ENCODE peak calls at places on chromosomes 6 and 20, in nine cellular contexts. One of them, this sample, is unnamed.

GRCh38 chr20:14441201-14441600 is 103.8 kb upstream of the FLRT3 start:
- DNase-seq in epithelial cell of esophagus: peak; percentile 73
- DNase-seq in activated CD4-positive, alpha-beta T cell treated with anti-CD3 and anti-CD28 coated beads for 1 hour: no peak
- DNase-seq in T-helper 1 cell: no peak
- DNase-seq in A172: no peak
- DNase-seq in Right ventricle myocardium inferior: no peak
- DNase-seq in IMR-90: peak; percentile 68
- DNase-seq in lung: no peak
- DNase-seq in stimulated activated CD4-positive, alpha-beta T cell treated with anti-CD3 and anti-CD28 coated beads, Interleukin-2, amount 100 ng/mL, for 48 hours: no peak
- DNase-seq in this sample: no peak

GRCh38 chr6:75748743-75749538 is at the start of gene MYO6:
- DNase-seq in T-helper 1 cell: peak; percentile 18
- DNase-seq in lung: peak; percentile 78
- DNase-seq in activated CD4-positive, alpha-beta T cell treated with anti-CD3 and anti-CD28 coated beads for 1 hour: peak; percentile 15
- DNase-seq in epithelial cell of esophagus: peak; percentile 76
- DNase-seq in stimulated activated CD4-positive, alpha-beta T cell treated with anti-CD3 and anti-CD28 coated beads, Interleukin-2, amount 100 ng/mL, for 48 hours: peak; percentile 26
- DNase-seq in Right ventricle myocardium inferior: peak; percentile 87
- DNase-seq in IMR-90: peak; percentile 47
- DNase-seq in A172: peak; percentile 28
- DNase-seq in this sample: peak; percentile 80

GRCh38 chr6:42451595-42452170 is at the start of gene TRERF1:
- DNase-seq in T-helper 1 cell: peak; percentile 40
- DNase-seq in activated CD4-positive, alpha-beta T cell treated with anti-CD3 and anti-CD28 coated beads for 1 hour: peak; percentile 31
- DNase-seq in stimulated activated CD4-positive, alpha-beta T cell treated with anti-CD3 and anti-CD28 coated beads, Interleukin-2, amount 100 ng/mL, for 48 hours: no peak
- DNase-seq in Right ventricle myocardium inferior: peak; percentile 73
- DNase-seq in lung: peak; percentile 39
- DNase-seq in A172: peak; percentile 60
- DNase-seq in IMR-90: peak; percentile 81
- DNase-seq in epithelial cell of esophagus: peak; percentile 83
- DNase-seq in this sample: peak; percentile 57

GRCh38 chr20:57899554-57899953 is 189.7 kb upstream of the PMEPA1 start:
- DNase-seq in epithelial cell of esophagus: no peak
- DNase-seq in A172: no peak
- DNase-seq in IMR-90: no peak
- DNase-seq in stimulated activated CD4-positive, alpha-beta T cell treated with anti-CD3 and anti-CD28 coated beads, Interleukin-2, amount 100 ng/mL, for 48 hours: no peak
- DNase-seq in activated CD4-positive, alpha-beta T cell treated with anti-CD3 and anti-CD28 coated beads for 1 hour: no peak
- DNase-seq in Right ventricle myocardium inferior: no peak
- DNase-seq in lung: no peak
- DNase-seq in T-helper 1 cell: no peak
- DNase-seq in this sample: no peak

GRCh38 chr6:139376604-139377218 is 2.3 kb upstream of the CITED2 start:
- DNase-seq in epithelial cell of esophagus: peak; percentile 70
- DNase-seq in A172: peak; percentile 53
- DNase-seq in Right ventricle myocardium inferior: no peak
- DNase-seq in lung: peak; percentile 83
- DNase-seq in activated CD4-positive, alpha-beta T cell treated with anti-CD3 and anti-CD28 coated beads for 1 hour: no peak
- DNase-seq in T-helper 1 cell: no peak
- DNase-seq in IMR-90: peak; percentile 41
- DNase-seq in stimulated activated CD4-positive, alpha-beta T cell treated with anti-CD3 and anti-CD28 coated beads, Interleukin-2, amount 100 ng/mL, for 48 hours: no peak
- DNase-seq in this sample: peak; percentile 28

GRCh38 chr6:156866181-156866862 is 89.1 kb downstream of the ARID1B start:
- DNase-seq in T-helper 1 cell: no peak
- DNase-seq in lung: no peak
- DNase-seq in stimulated activated CD4-positive, alpha-beta T cell treated with anti-CD3 and anti-CD28 coated beads, Interleukin-2, amount 100 ng/mL, for 48 hours: no peak
- DNase-seq in IMR-90: peak; percentile 73
- DNase-seq in epithelial cell of esophagus: peak; percentile 46
- DNase-seq in activated CD4-positive, alpha-beta T cell treated with anti-CD3 and anti-CD28 coated beads for 1 hour: no peak
- DNase-seq in Right ventricle myocardium inferior: no peak
- DNase-seq in A172: peak; percentile 59
- DNase-seq in this sample: no peak

GRCh38 chr20:46070215-46070910 is 19.4 kb downstream of the NCOA5 start:
- DNase-seq in IMR-90: peak; percentile 86
- DNase-seq in stimulated activated CD4-positive, alpha-beta T cell treated with anti-CD3 and anti-CD28 coated beads, Interleukin-2, amount 100 ng/mL, for 48 hours: no peak
- DNase-seq in A172: peak; percentile 44
- DNase-seq in activated CD4-positive, alpha-beta T cell treated with anti-CD3 and anti-CD28 coated beads for 1 hour: no peak
- DNase-seq in epithelial cell of esophagus: no peak
- DNase-seq in lung: no peak
- DNase-seq in Right ventricle myocardium inferior: no peak
- DNase-seq in T-helper 1 cell: no peak
- DNase-seq in this sample: no peak

GRCh38 chr6:36724514-36725385 is 27.1 kb downstream of the RAB44 start:
- DNase-seq in IMR-90: peak; percentile 65
- DNase-seq in stimulated activated CD4-positive, alpha-beta T cell treated with anti-CD3 and anti-CD28 coated beads, Interleukin-2, amount 100 ng/mL, for 48 hours: peak; percentile 49
- DNase-seq in epithelial cell of esophagus: peak; percentile 84
- DNase-seq in lung: peak; percentile 80
- DNase-seq in T-helper 1 cell: no peak
- DNase-seq in A172: peak; percentile 60
- DNase-seq in activated CD4-positive, alpha-beta T cell treated with anti-CD3 and anti-CD28 coated beads for 1 hour: no peak
- DNase-seq in Right ventricle myocardium inferior: no peak
- DNase-seq in this sample: peak; percentile 86

GRCh38 chr20:44279228-44279627 is 31.8 kb downstream of the FITM2 start:
- DNase-seq in stimulated activated CD4-positive, alpha-beta T cell treated with anti-CD3 and anti-CD28 coated beads, Interleukin-2, amount 100 ng/mL, for 48 hours: no peak
- DNase-seq in activated CD4-positive, alpha-beta T cell treated with anti-CD3 and anti-CD28 coated beads for 1 hour: no peak
- DNase-seq in T-helper 1 cell: no peak
- DNase-seq in A172: peak; percentile 91
- DNase-seq in lung: no peak
- DNase-seq in Right ventricle myocardium inferior: no peak
- DNase-seq in IMR-90: peak; percentile 79
- DNase-seq in epithelial cell of esophagus: peak; percentile 63
- DNase-seq in this sample: no peak

GRCh38 chr6:13573669-13574110 is 711 bp upstream of the SIRT5 start:
- DNase-seq in T-helper 1 cell: no peak
- DNase-seq in A172: peak; percentile 23
- DNase-seq in stimulated activated CD4-positive, alpha-beta T cell treated with anti-CD3 and anti-CD28 coated beads, Interleukin-2, amount 100 ng/mL, for 48 hours: peak; percentile 21
- DNase-seq in lung: peak; percentile 35
- DNase-seq in IMR-90: peak; percentile 46
- DNase-seq in epithelial cell of esophagus: peak; percentile 58
- DNase-seq in activated CD4-positive, alpha-beta T cell treated with anti-CD3 and anti-CD28 coated beads for 1 hour: no peak
- DNase-seq in Right ventricle myocardium inferior: no peak
- DNase-seq in this sample: peak; percentile 65

GRCh38 chr6:11224252-11224965 is 8.1 kb downstream of the NEDD9 start:
- DNase-seq in stimulated activated CD4-positive, alpha-beta T cell treated with anti-CD3 and anti-CD28 coated beads, Interleukin-2, amount 100 ng/mL, for 48 hours: peak; percentile 32
- DNase-seq in lung: no peak
- DNase-seq in activated CD4-positive, alpha-beta T cell treated with anti-CD3 and anti-CD28 coated beads for 1 hour: no peak
- DNase-seq in T-helper 1 cell: no peak
- DNase-seq in A172: peak; percentile 82
- DNase-seq in IMR-90: peak; percentile 74
- DNase-seq in epithelial cell of esophagus: no peak
- DNase-seq in Right ventricle myocardium inferior: no peak
- DNase-seq in this sample: no peak

GRCh38 chr6:166980738-166981137 is 18.5 kb upstream of the CEP43 start:
- DNase-seq in stimulated activated CD4-positive, alpha-beta T cell treated with anti-CD3 and anti-CD28 coated beads, Interleukin-2, amount 100 ng/mL, for 48 hours: no peak
- DNase-seq in lung: no peak
- DNase-seq in A172: no peak
- DNase-seq in activated CD4-positive, alpha-beta T cell treated with anti-CD3 and anti-CD28 coated beads for 1 hour: no peak
- DNase-seq in IMR-90: no peak
- DNase-seq in T-helper 1 cell: no peak
- DNase-seq in epithelial cell of esophagus: no peak
- DNase-seq in Right ventricle myocardium inferior: no peak
- DNase-seq in this sample: no peak

GRCh38 chr6:154605207-154605877 is 94.9 kb upstream of the CNKSR3 start:
- DNase-seq in stimulated activated CD4-positive, alpha-beta T cell treated with anti-CD3 and anti-CD28 coated beads, Interleukin-2, amount 100 ng/mL, for 48 hours: no peak
- DNase-seq in Right ventricle myocardium inferior: no peak
- DNase-seq in A172: peak; percentile 5
- DNase-seq in epithelial cell of esophagus: no peak
- DNase-seq in T-helper 1 cell: no peak
- DNase-seq in IMR-90: no peak
- DNase-seq in activated CD4-positive, alpha-beta T cell treated with anti-CD3 and anti-CD28 coated beads for 1 hour: no peak
- DNase-seq in lung: no peak
- DNase-seq in this sample: no peak

GRCh38 chr20:13865825-13866351 is 81.1 kb downstream of the NDUFAF5 start:
- DNase-seq in activated CD4-positive, alpha-beta T cell treated with anti-CD3 and anti-CD28 coated beads for 1 hour: no peak
- DNase-seq in epithelial cell of esophagus: peak; percentile 9
- DNase-seq in lung: no peak
- DNase-seq in IMR-90: no peak
- DNase-seq in Right ventricle myocardium inferior: no peak
- DNase-seq in T-helper 1 cell: no peak
- DNase-seq in A172: no peak
- DNase-seq in stimulated activated CD4-positive, alpha-beta T cell treated with anti-CD3 and anti-CD28 coated beads, Interleukin-2, amount 100 ng/mL, for 48 hours: no peak
- DNase-seq in this sample: no peak

GRCh38 chr6:56364482-56365313 is 117.3 kb upstream of the COL21A1 start:
- DNase-seq in IMR-90: peak; percentile 78
- DNase-seq in activated CD4-positive, alpha-beta T cell treated with anti-CD3 and anti-CD28 coated beads for 1 hour: no peak
- DNase-seq in epithelial cell of esophagus: no peak
- DNase-seq in lung: no peak
- DNase-seq in T-helper 1 cell: no peak
- DNase-seq in stimulated activated CD4-positive, alpha-beta T cell treated with anti-CD3 and anti-CD28 coated beads, Interleukin-2, amount 100 ng/mL, for 48 hours: no peak
- DNase-seq in A172: peak; percentile 22
- DNase-seq in Right ventricle myocardium inferior: no peak
- DNase-seq in this sample: no peak

GRCh38 chr6:41040101-41040910 is 1.3 kb upstream of the UNC5CL start:
- DNase-seq in stimulated activated CD4-positive, alpha-beta T cell treated with anti-CD3 and anti-CD28 coated beads, Interleukin-2, amount 100 ng/mL, for 48 hours: no peak
- DNase-seq in IMR-90: no peak
- DNase-seq in T-helper 1 cell: no peak
- DNase-seq in lung: peak; percentile 58
- DNase-seq in A172: peak; percentile 62
- DNase-seq in Right ventricle myocardium inferior: no peak
- DNase-seq in activated CD4-positive, alpha-beta T cell treated with anti-CD3 and anti-CD28 coated beads for 1 hour: no peak
- DNase-seq in epithelial cell of esophagus: peak; percentile 73
- DNase-seq in this sample: no peak

GRCh38 chr6:15389759-15390723 is 144.2 kb downstream of the JARID2 start:
- DNase-seq in lung: no peak
- DNase-seq in stimulated activated CD4-positive, alpha-beta T cell treated with anti-CD3 and anti-CD28 coated beads, Interleukin-2, amount 100 ng/mL, for 48 hours: no peak
- DNase-seq in epithelial cell of esophagus: no peak
- DNase-seq in Right ventricle myocardium inferior: no peak
- DNase-seq in T-helper 1 cell: no peak
- DNase-seq in activated CD4-positive, alpha-beta T cell treated with anti-CD3 and anti-CD28 coated beads for 1 hour: no peak
- DNase-seq in IMR-90: peak; percentile 66
- DNase-seq in A172: peak; percentile 37
- DNase-seq in this sample: peak; percentile 33

GRCh38 chr6:163416640-163417253 is 2.2 kb downstream of the QKI start:
- DNase-seq in lung: peak; percentile 51
- DNase-seq in activated CD4-positive, alpha-beta T cell treated with anti-CD3 and anti-CD28 coated beads for 1 hour: no peak
- DNase-seq in Right ventricle myocardium inferior: no peak
- DNase-seq in T-helper 1 cell: no peak
- DNase-seq in stimulated activated CD4-positive, alpha-beta T cell treated with anti-CD3 and anti-CD28 coated beads, Interleukin-2, amount 100 ng/mL, for 48 hours: peak; percentile 26
- DNase-seq in A172: peak; percentile 61
- DNase-seq in epithelial cell of esophagus: peak; percentile 79
- DNase-seq in IMR-90: peak; percentile 87
- DNase-seq in this sample: no peak

GRCh38 chr6:36827261-36828079 is 11.8 kb downstream of the CPNE5 start:
- DNase-seq in A172: peak; percentile 71
- DNase-seq in IMR-90: peak; percentile 70
- DNase-seq in activated CD4-positive, alpha-beta T cell treated with anti-CD3 and anti-CD28 coated beads for 1 hour: no peak
- DNase-seq in lung: no peak
- DNase-seq in Right ventricle myocardium inferior: no peak
- DNase-seq in T-helper 1 cell: no peak
- DNase-seq in stimulated activated CD4-positive, alpha-beta T cell treated with anti-CD3 and anti-CD28 coated beads, Interleukin-2, amount 100 ng/mL, for 48 hours: no peak
- DNase-seq in epithelial cell of esophagus: peak; percentile 69
- DNase-seq in this sample: peak; percentile 81

GRCh38 chr6:24566020-24566752 is 71.4 kb downstream of the ALDH5A1 start:
- DNase-seq in lung: no peak
- DNase-seq in T-helper 1 cell: no peak
- DNase-seq in stimulated activated CD4-positive, alpha-beta T cell treated with anti-CD3 and anti-CD28 coated beads, Interleukin-2, amount 100 ng/mL, for 48 hours: no peak
- DNase-seq in activated CD4-positive, alpha-beta T cell treated with anti-CD3 and anti-CD28 coated beads for 1 hour: no peak
- DNase-seq in IMR-90: peak; percentile 10
- DNase-seq in epithelial cell of esophagus: no peak
- DNase-seq in Right ventricle myocardium inferior: no peak
- DNase-seq in A172: peak; percentile 8
- DNase-seq in this sample: no peak

GRCh38 chr6:121335111-121336008 is 1.1 kb upstream of the TBC1D32 start:
- DNase-seq in stimulated activated CD4-positive, alpha-beta T cell treated with anti-CD3 and anti-CD28 coated beads, Interleukin-2, amount 100 ng/mL, for 48 hours: no peak
- DNase-seq in T-helper 1 cell: no peak
- DNase-seq in A172: no peak
- DNase-seq in epithelial cell of esophagus: no peak
- DNase-seq in lung: no peak
- DNase-seq in IMR-90: no peak
- DNase-seq in activated CD4-positive, alpha-beta T cell treated with anti-CD3 and anti-CD28 coated beads for 1 hour: no peak
- DNase-seq in Right ventricle myocardium inferior: no peak
- DNase-seq in this sample: no peak

GRCh38 chr20:48124960-48125359 is 339.7 kb upstream of the SULF2 start:
- DNase-seq in T-helper 1 cell: no peak
- DNase-seq in lung: no peak
- DNase-seq in epithelial cell of esophagus: no peak
- DNase-seq in A172: no peak
- DNase-seq in IMR-90: no peak
- DNase-seq in stimulated activated CD4-positive, alpha-beta T cell treated with anti-CD3 and anti-CD28 coated beads, Interleukin-2, amount 100 ng/mL, for 48 hours: no peak
- DNase-seq in Right ventricle myocardium inferior: no peak
- DNase-seq in activated CD4-positive, alpha-beta T cell treated with anti-CD3 and anti-CD28 coated beads for 1 hour: no peak
- DNase-seq in this sample: no peak

GRCh38 chr20:35968930-35969329 is 540 bp downstream of the CNBD2 start:
- DNase-seq in T-helper 1 cell: no peak
- DNase-seq in IMR-90: no peak
- DNase-seq in lung: no peak
- DNase-seq in epithelial cell of esophagus: peak; percentile 76
- DNase-seq in Right ventricle myocardium inferior: no peak
- DNase-seq in activated CD4-positive, alpha-beta T cell treated with anti-CD3 and anti-CD28 coated beads for 1 hour: no peak
- DNase-seq in A172: no peak
- DNase-seq in stimulated activated CD4-positive, alpha-beta T cell treated with anti-CD3 and anti-CD28 coated beads, Interleukin-2, amount 100 ng/mL, for 48 hours: no peak
- DNase-seq in this sample: no peak

GRCh38 chr6:63448229-63448628 is 124.1 kb upstream of the LOC128125822 start:
- DNase-seq in IMR-90: no peak
- DNase-seq in T-helper 1 cell: no peak
- DNase-seq in lung: no peak
- DNase-seq in Right ventricle myocardium inferior: no peak
- DNase-seq in stimulated activated CD4-positive, alpha-beta T cell treated with anti-CD3 and anti-CD28 coated beads, Interleukin-2, amount 100 ng/mL, for 48 hours: no peak
- DNase-seq in epithelial cell of esophagus: no peak
- DNase-seq in activated CD4-positive, alpha-beta T cell treated with anti-CD3 and anti-CD28 coated beads for 1 hour: no peak
- DNase-seq in A172: no peak
- DNase-seq in this sample: no peak

GRCh38 chr20:57748601-57749130 is 38.9 kb upstream of the PMEPA1 start:
- DNase-seq in T-helper 1 cell: peak; percentile 51
- DNase-seq in epithelial cell of esophagus: peak; percentile 88
- DNase-seq in lung: peak; percentile 68
- DNase-seq in A172: peak; percentile 99
- DNase-seq in Right ventricle myocardium inferior: peak; percentile 86
- DNase-seq in IMR-90: peak; percentile 50
- DNase-seq in stimulated activated CD4-positive, alpha-beta T cell treated with anti-CD3 and anti-CD28 coated beads, Interleukin-2, amount 100 ng/mL, for 48 hours: peak; percentile 40
- DNase-seq in activated CD4-positive, alpha-beta T cell treated with anti-CD3 and anti-CD28 coated beads for 1 hour: peak; percentile 27
- DNase-seq in this sample: peak; percentile 94

This sample was measured in right cardiac atrium.